ENCODE peak calls at places on chromosome 11, in eight cellular contexts. H is right atrium auricular region, T is sigmoid colon, R is cardiac muscle cell, Y is heart left ventricle, X is ovary, W is neural progenitor cell, F is IMR-90. S is an unnamed sample. For H3K4me1, the result is how much of the 10 kb centered on the place peaks cover.

GRCh38 chr11:61699737-61700160 is 19.6 kb downstream of the DAGLA start:
- DNase-seq in H (no peak), T (peak), R (no peak), Y (peak), X (no peak), W (no peak), F (no peak), S (no peak)

GRCh38 chr11:108324587-108324986 is 101.7 kb downstream of the ATM start:
- DNase-seq in H (no peak), T (no peak), R (peak), Y (no peak), X (no peak), W (no peak), F (peak), S (no peak)

GRCh38 chr11:2584812-2585565 is 114.8 kb downstream of the KCNQ1OT1 start:
- DNase-seq in H (no peak), T (peak), R (no peak), Y (peak), X (peak), W (no peak), F (no peak), S (peak)

GRCh38 chr11:60905047-60905446 is 1.3 kb downstream of the PRPF19 start:
- DNase-seq in H (no peak), T (no peak), R (no peak), Y (no peak), X (no peak), W (no peak), F (no peak), S (no peak)

GRCh38 chr11:114447892-114448291 is 8.6 kb downstream of the REXO2 start:
- DNase-seq in H (no peak), T (no peak), R (peak), Y (no peak), X (no peak), W (no peak), F (peak), S (no peak)

GRCh38 chr11:57781529-57781943 is 19.9 kb downstream of the CTNND1 start:
- DNase-seq in H (no peak), T (no peak), R (no peak), Y (peak), X (no peak), W (peak), F (peak), S (peak)

GRCh38 chr11:69880803-69881445 is 61.7 kb upstream of the FGF3 start:
- DNase-seq in H (no peak), T (peak), R (no peak), Y (no peak), X (no peak), W (no peak), F (no peak), S (peak)

GRCh38 chr11:35116245-35116644 is 22.7 kb upstream of the CD44 start:
- DNase-seq in H (no peak), T (no peak), R (no peak), Y (no peak), X (no peak), W (no peak), F (no peak), S (no peak)

DNA sequence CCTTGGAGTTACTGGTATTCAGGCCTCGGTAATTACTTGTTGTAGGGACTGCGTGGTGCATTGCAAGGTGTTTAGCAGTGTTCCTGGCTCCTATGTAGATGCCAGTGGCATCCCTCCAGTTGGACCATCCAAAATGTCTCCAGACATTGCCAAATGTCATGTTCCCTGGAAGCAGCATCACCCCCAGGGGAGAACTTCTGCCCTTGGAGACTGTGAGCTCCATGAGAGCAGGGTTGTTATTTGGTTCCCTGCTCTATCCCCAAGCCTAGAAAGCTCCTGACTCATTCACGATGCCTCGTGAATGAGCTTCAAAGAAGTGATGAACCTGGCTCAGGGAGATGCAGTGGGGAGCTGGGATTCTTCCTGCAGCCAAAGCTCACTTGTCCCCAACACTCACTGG is 4.8 kb upstream of the CD248 start:
- DNase-seq in H (no peak), T (no peak), R (no peak), Y (no peak), X (no peak), W (no peak), F (no peak), S (no peak)
- H3K4me1 ChIP-seq in H (under half), T (under half), R (under half), Y (under half), X (under half), W (under half), F (under half), S (under half)

GRCh38 chr11:1473786-1474185 is 12.8 kb downstream of the MOB2 start:
- DNase-seq in H (no peak), T (no peak), R (no peak), Y (no peak), X (peak), W (no peak), F (no peak), S (no peak)
- H3K27ac ChIP-seq in H (no peak), T (no peak), R (no peak), Y (no peak), X (no peak), W (no peak), F (no peak), S (no peak)

GRCh38 chr11:11982975-11983374 is 25.5 kb downstream of the DKK3 start:
- DNase-seq in H (no peak), T (no peak), R (no peak), Y (no peak), X (no peak), W (no peak), F (peak), S (no peak)
- H3K4me1 ChIP-seq in H (half or more), T (under half), R (under half), Y (half or more), X (under half), W (under half), F (half or more), S (under half)

DNA sequence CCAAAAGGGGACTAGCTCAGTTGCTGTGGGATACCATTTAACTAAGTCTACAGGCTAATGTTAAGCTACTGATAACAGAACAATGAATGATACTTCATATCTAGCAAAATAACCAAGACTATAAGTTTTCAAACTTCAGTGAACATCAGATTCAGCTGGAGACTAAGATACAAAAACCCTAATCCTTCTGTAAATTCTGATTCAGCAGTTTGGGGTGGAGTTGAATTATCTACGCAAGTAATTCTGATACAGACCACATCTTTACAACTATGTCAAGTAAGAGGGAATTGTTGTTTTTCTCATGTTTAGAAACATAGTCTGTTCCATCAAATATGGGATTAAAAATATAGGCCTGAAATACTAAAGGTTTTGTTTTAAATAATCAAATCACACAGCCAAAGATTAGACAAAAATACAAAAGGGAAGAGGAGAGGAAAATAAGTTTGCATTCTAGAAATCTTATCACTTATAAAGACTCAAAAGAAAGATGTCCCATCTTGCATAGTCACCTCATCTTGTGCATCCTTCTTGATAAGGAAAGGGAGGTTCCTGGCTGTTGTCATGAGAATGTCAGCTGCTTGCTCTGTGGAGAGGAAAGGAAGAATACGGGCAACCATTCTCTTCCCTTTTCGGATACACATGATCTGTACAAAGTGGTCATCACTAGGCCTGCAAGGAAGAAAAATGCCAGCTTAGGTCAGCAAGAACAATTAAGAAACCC is 21.4 kb downstream of the PATL1 start:
- DNase-seq in H (no peak), T (no peak), R (no peak), Y (no peak), X (no peak), W (no peak), F (no peak), S (no peak)
- H3K27ac ChIP-seq in H (no peak), T (no peak), R (no peak), Y (no peak), X (no peak), W (no peak), F (no peak), S (no peak)

GRCh38 chr11:94803491-94803890 is 35.3 kb downstream of the AMOTL1 start:
- DNase-seq in H (no peak), T (no peak), R (no peak), Y (no peak), X (no peak), W (no peak), F (peak), S (no peak)

GRCh38 chr11:94800394-94800793 is 32.2 kb downstream of the AMOTL1 start:
- DNase-seq in H (peak), T (peak), R (no peak), Y (peak), X (peak), W (no peak), F (no peak), S (no peak)

GRCh38 chr11:94799726-94800125 is 31.6 kb downstream of the AMOTL1 start:
- DNase-seq in H (no peak), T (no peak), R (no peak), Y (no peak), X (no peak), W (no peak), F (no peak), S (no peak)

GRCh38 chr11:94802501-94802900 is 34.3 kb downstream of the AMOTL1 start:
- DNase-seq in H (no peak), T (no peak), R (no peak), Y (no peak), X (no peak), W (no peak), F (no peak), S (no peak)

GRCh38 chr11:94801866-94802460 is 33.8 kb downstream of the AMOTL1 start:
- DNase-seq in H (no peak), T (no peak), R (no peak), Y (no peak), X (no peak), W (no peak), F (no peak), S (no peak)
- H3K4me1 ChIP-seq in H (half or more), T (half or more), R (under half), Y (under half), X (under half), W (under half), F (under half), S (under half)

DNA sequence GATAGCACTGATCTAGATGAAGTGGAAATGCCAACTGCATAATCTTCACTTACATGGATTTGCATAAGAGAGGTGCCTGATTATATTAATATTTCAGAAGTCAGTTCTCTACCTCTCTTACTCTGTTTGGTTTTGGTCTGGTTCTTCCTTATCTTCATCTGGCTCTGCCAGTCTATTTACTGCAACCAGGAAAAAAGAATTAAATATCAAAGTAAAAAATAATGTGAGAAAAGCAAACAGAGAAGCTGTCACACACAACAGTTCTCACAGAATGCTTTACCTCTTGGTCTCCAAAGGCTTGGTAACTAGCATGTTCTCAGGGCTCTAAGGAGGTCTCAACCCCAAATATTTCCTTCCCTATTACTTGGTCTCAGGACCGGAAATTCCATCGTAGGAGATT is 6.7 kb downstream of the VSIG10L2 start:
- DNase-seq in H (no peak), T (no peak), R (no peak), Y (no peak), X (no peak), W (no peak), F (no peak), S (no peak)
- H3K27ac ChIP-seq in H (no peak), T (no peak), R (no peak), Y (no peak), X (peak), W (no peak), F (no peak), S (no peak)

GRCh38 chr11:65444314-65445051 is 21.9 kb downstream of the NEAT1 start:
- DNase-seq in H (peak), T (peak), R (peak), Y (no peak), X (no peak), W (no peak), F (peak), S (no peak)

GRCh38 chr11:65442952-65443351 is 20.4 kb downstream of the NEAT1 start:
- DNase-seq in H (peak), T (no peak), R (peak), Y (no peak), X (no peak), W (no peak), F (peak), S (no peak)

GRCh38 chr11:65446446-65447277 is 24.1 kb downstream of the NEAT1 start:
- DNase-seq in H (peak), T (peak), R (peak), Y (no peak), X (no peak), W (no peak), F (peak), S (peak)

GRCh38 chr11:65445604-65446445 is 23.2 kb downstream of the NEAT1 start:
- DNase-seq in H (peak), T (peak), R (peak), Y (no peak), X (no peak), W (no peak), F (peak), S (peak)

GRCh38 chr11:65445101-65445603 is 22.6 kb downstream of the NEAT1 start:
- DNase-seq in H (peak), T (no peak), R (peak), Y (no peak), X (no peak), W (no peak), F (peak), S (peak)
- H3K4me1 ChIP-seq in H (under half), T (under half), R (under half), Y (under half), X (under half), W (under half), F (under half), S (under half)

GRCh38 chr11:128424271-128424709 is 163.1 kb downstream of the ETS1 start:
- DNase-seq in H (peak), T (peak), R (peak), Y (peak), X (peak), W (peak), F (no peak), S (no peak)
- H3K27ac ChIP-seq in H (peak), T (peak), R (peak), Y (peak), X (peak), W (no peak), F (no peak), S (peak)

DNA sequence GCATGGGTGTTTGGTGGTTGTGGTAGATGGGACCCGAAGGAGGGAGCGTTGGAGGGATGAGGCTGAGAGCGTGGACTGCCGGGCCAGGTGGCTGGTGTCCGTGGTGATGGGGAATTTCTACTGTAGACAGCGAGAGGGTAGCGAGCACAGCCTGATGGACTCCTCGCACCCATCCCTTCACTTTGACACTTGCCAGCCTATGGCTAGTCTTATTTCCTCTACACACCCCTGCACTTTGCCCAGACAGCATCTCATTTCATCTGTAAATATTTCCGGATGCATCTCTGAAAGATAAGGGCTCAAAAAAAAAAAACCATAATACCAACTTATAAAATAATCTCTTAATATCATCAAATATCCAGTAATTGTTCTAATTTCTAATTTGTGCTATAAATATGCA is 5.8 kb downstream of the OMP start:
- DNase-seq in H (no peak), T (no peak), R (no peak), Y (no peak), X (no peak), W (no peak), F (no peak), S (no peak)
- H3K4me1 ChIP-seq in H (under half), T (under half), R (under half), Y (under half), X (under half), W (under half), F (under half), S (under half)

S was measured in left lung.